ENCODE peak calls at places on chromosomes 2 and 18, in four cellular contexts. P, K, R and S are unnamed samples.

GRCh38 chr2:60410458-60411146 is 142.9 kb downstream of the BCL11A start:
- DNase-seq in P (no peak), K (no peak), R (no peak), S (no peak)

GRCh38 chr2:105406221-105406620 is 7.4 kb upstream of the FHL2 start:
- DNase-seq in K (no peak), R (peak; percentile 98), P (no peak), S (no peak)

GRCh38 chr2:207166349-207167128 is 791 bp upstream of the KLF7 start:
- DNase-seq in P (peak; percentile 85), R (peak; percentile 83), K (no peak), S (peak; percentile 74)

GRCh38 chr2:68766378-68766845 is 31.8 kb downstream of the ARHGAP25 start:
- DNase-seq in R (no peak), P (no peak), K (no peak), S (peak; percentile 49)

GRCh38 chr2:88471083-88471942 is 18.8 kb upstream of the FOXI3 start:
- DNase-seq in P (no peak), R (no peak), K (no peak), S (no peak)

GRCh38 chr2:146572598-146572997 is 1272.2 kb upstream of the ACVR2A start:
- DNase-seq in R (no peak), K (no peak), P (no peak), S (no peak)

GRCh38 chr2:71743995-71744675 is 290.8 kb downstream of the DYSF start:
- DNase-seq in K (no peak), R (no peak), P (no peak), S (no peak)

GRCh38 chr18:12744103-12744502 is 41.3 kb downstream of the PSMG2 start:
- DNase-seq in P (no peak), K (peak; percentile 71), R (peak; percentile 84), S (peak; percentile 38)

GRCh38 chr2:9474361-9475117 is at the start of gene IAH1:
- DNase-seq in P (peak; percentile 84), K (peak; percentile 51), R (peak; percentile 30), S (peak; percentile 67)

GRCh38 chr18:23077493-23078256 is 57.6 kb upstream of the CABLES1 start:
- DNase-seq in P (no peak), R (no peak), K (peak; percentile 68), S (peak; percentile 52)

GRCh38 chr2:21461754-21462153 is 338.0 kb downstream of the TDRD15 start:
- DNase-seq in K (no peak), R (no peak), P (no peak), S (no peak)

GRCh38 chr2:163681765-163682164 is 54.0 kb downstream of the FIGN start:
- DNase-seq in K (no peak), R (peak; percentile 93), P (peak; percentile 73), S (no peak)

GRCh38 chr2:38174646-38175096 is 98.7 kb upstream of the CYP1B1 start:
- DNase-seq in K (no peak), P (no peak), R (peak; percentile 99), S (no peak)

GRCh38 chr18:51957001-51957400 is 383.0 kb upstream of the DCC start:
- DNase-seq in K (no peak), R (no peak), P (no peak), S (no peak)

GRCh38 chr2:240502430-240503121 is 55.2 kb downstream of the ANKMY1 start:
- DNase-seq in P (no peak), R (no peak), K (no peak), S (no peak)

GRCh38 chr2:162582357-162582798 is 238.4 kb downstream of the GCA start:
- DNase-seq in P (no peak), R (no peak), K (peak; percentile 29), S (peak; percentile 25)

GRCh38 chr2:100289020-100289419 is 33.3 kb downstream of the LONRF2 start:
- DNase-seq in P (no peak), R (no peak), K (no peak), S (peak; percentile 12)

GRCh38 chr2:30765876-30766470 is 41.3 kb downstream of the CAPN13 start:
- DNase-seq in K (no peak), P (no peak), R (no peak), S (no peak)

GRCh38 chr2:143807192-143807591 is 678.0 kb downstream of the ARHGAP15 start:
- DNase-seq in R (no peak), P (no peak), K (no peak), S (no peak)

GRCh38 chr2:15811367-15811766 is 129.0 kb upstream of the MYCN start:
- DNase-seq in K (no peak), P (no peak), R (no peak), S (no peak)

GRCh38 chr2:33518929-33519328 is 42.5 kb downstream of the RASGRP3 start:
- DNase-seq in R (no peak), P (no peak), K (no peak), S (no peak)

GRCh38 chr2:102208774-102209173 is 22.0 kb downstream of the IL1RL2 start:
- DNase-seq in K (peak; percentile 39), P (no peak), R (no peak), S (no peak)